ENCODE peak calls at places on chromosome 1, in nine cellular contexts. E is GM19239, Y is AG09309, D is BE2C, U is adipocyte, V is HS-5, F is left ventricle myocardium inferior, T is H4, S is AG10803. B is an unnamed sample.

GRCh38 chr1:216306830-216307229 is 116.4 kb downstream of the USH2A start:
- DNase-seq in E (no peak), F (no peak), U (no peak), D (no peak), Y (no peak), T (no peak), S (no peak), V (no peak), B (no peak)

GRCh38 chr1:25037174-25038074 is 107.3 kb upstream of the RUNX3 start:
- DNase-seq in D (peak; percentile 36), E (peak; percentile 74), V (no peak), U (peak; percentile 41), F (no peak), Y (no peak), T (peak; percentile 55), S (peak; percentile 29), B (no peak)

GRCh38 chr1:62723841-62724240 is 35.7 kb upstream of the DOCK7 start:
- DNase-seq in U (no peak), T (no peak), F (no peak), E (no peak), V (no peak), S (no peak), D (no peak), Y (no peak), B (no peak)

GRCh38 chr1:205588691-205589445 is 42.9 kb downstream of the ELK4 start:
- DNase-seq in Y (peak; percentile 7), F (no peak), D (peak; percentile 46), E (no peak), T (peak; percentile 44), V (no peak), U (peak; percentile 16), S (peak; percentile 52), B (no peak)

GRCh38 chr1:48493970-48494769 is 22.2 kb upstream of the SPATA6 start:
- DNase-seq in V (peak; percentile 61), D (no peak), U (peak; percentile 97), T (peak; percentile 89), E (no peak), S (peak; percentile 85), F (no peak), Y (peak; percentile 91), B (peak; percentile 55)

GRCh38 chr1:193427524-193427923 is 241.1 kb upstream of the B3GALT2 start:
- DNase-seq in E (no peak), T (no peak), F (no peak), U (no peak), V (no peak), S (no peak), Y (no peak), D (no peak), B (no peak)

GRCh38 chr1:180003026-180003695 is 48.6 kb downstream of the CEP350 start:
- DNase-seq in S (no peak), E (no peak), U (no peak), F (no peak), Y (no peak), D (no peak), T (no peak), V (no peak), B (no peak)

GRCh38 chr1:152110860-152111514 is 4.3 kb downstream of the TCHH start:
- DNase-seq in V (no peak), U (peak; percentile 58), Y (peak; percentile 8), F (peak; percentile 17), D (peak; percentile 33), T (peak; percentile 14), E (no peak), S (peak; percentile 49), B (no peak)

GRCh38 chr1:14571810-14572767 is 26.4 kb upstream of the KAZN start:
- DNase-seq in F (no peak), D (peak; percentile 20), V (no peak), U (no peak), S (no peak), Y (no peak), T (peak; percentile 53), E (peak; percentile 14), B (no peak)

GRCh38 chr1:237258871-237259270 is 216.9 kb downstream of the RYR2 start:
- DNase-seq in F (peak; percentile 37), Y (no peak), E (no peak), V (no peak), T (no peak), U (no peak), S (no peak), D (peak; percentile 80), B (no peak)

GRCh38 chr1:82466894-82467293 is 666.2 kb downstream of the ADGRL2 start:
- DNase-seq in S (no peak), Y (no peak), U (no peak), D (no peak), V (no peak), E (no peak), T (no peak), F (no peak), B (no peak)